ENCODE peak calls at places on chromosome 7, in seven cellular contexts. D, U, A, H, P, F and O are unnamed samples.
A peak's percentile ranks its signal among the peaks of the same experiment; 100 is the strongest.

GRCh38 chr7:137874390-137874789 is 27.6 kb upstream of the DGKI start:
- DNase-seq in H (no peak), U (no peak), A (no peak), F (no peak), D (no peak), P (no peak), O (no peak)

GRCh38 chr7:101450064-101450463 is 87.4 kb downstream of the COL26A1 start:
- DNase-seq in A (no peak), F (no peak), H (no peak), D (no peak), P (no peak), U (no peak), O (no peak)

GRCh38 chr7:66296555-66296954 is 91.4 kb downstream of the TPST1 start:
- DNase-seq in A (no peak), P (no peak), D (no peak), U (no peak), F (no peak), H (no peak), O (peak; percentile 56)

GRCh38 chr7:40597517-40597916 is 462.7 kb downstream of the SUGCT start:
- DNase-seq in F (no peak), D (no peak), U (no peak), P (no peak), A (no peak), H (no peak), O (no peak)

GRCh38 chr7:106757846-106758245 is 96.9 kb upstream of the CCDC71L start:
- DNase-seq in D (peak; percentile 71), F (no peak), H (no peak), U (no peak), A (peak; percentile 38), P (no peak), O (no peak)

GRCh38 chr7:151687523-151688235 is 168.0 kb upstream of the RHEB start:
- DNase-seq in F (peak; percentile 82), H (no peak), A (peak; percentile 51), D (no peak), P (peak; percentile 48), U (no peak), O (peak; percentile 97)

GRCh38 chr7:138278601-138279000 is 181.5 kb upstream of the TRIM24 start:
- DNase-seq in A (no peak), P (no peak), H (no peak), D (no peak), U (no peak), F (no peak), O (no peak)

GRCh38 chr7:28151965-28152364 is 28.6 kb downstream of the JAZF1 start:
- DNase-seq in A (no peak), D (no peak), U (no peak), F (no peak), H (no peak), P (no peak), O (no peak)

GRCh38 chr7:158247758-158248487 is 339.7 kb downstream of the PTPRN2 start:
- DNase-seq in F (no peak), A (no peak), U (no peak), H (no peak), P (no peak), D (peak; percentile 21), O (no peak)

GRCh38 chr7:41810258-41810576 is 107.3 kb upstream of the INHBA start:
- DNase-seq in F (no peak), U (no peak), A (no peak), D (no peak), P (no peak), H (no peak), O (no peak)

GRCh38 chr7:50595538-50596102 is 30.4 kb upstream of the DDC start:
- DNase-seq in U (peak; percentile 7), D (no peak), P (peak; percentile 33), F (no peak), A (no peak), H (no peak), O (no peak)

GRCh38 chr7:56062382-56062781 is 1.7 kb upstream of the SUMF2 start:
- DNase-seq in H (no peak), D (no peak), F (no peak), U (no peak), P (no peak), A (no peak), O (peak; percentile 86)

GRCh38 chr7:100358857-100359212 is 918 bp downstream of the PILRB start:
- DNase-seq in F (no peak), P (no peak), A (no peak), U (no peak), H (no peak), D (no peak), O (no peak)

GRCh38 chr7:78315119-78315518 is 516.5 kb downstream of the PHTF2 start:
- DNase-seq in U (no peak), F (no peak), P (no peak), H (no peak), D (no peak), A (no peak), O (no peak)

GRCh38 chr7:75962607-75963382 is 31.6 kb downstream of the TMEM120A start:
- DNase-seq in H (no peak), P (no peak), U (no peak), A (no peak), D (no peak), F (no peak), O (peak; percentile 96)

GRCh38 chr7:37901236-37901827 is 15.3 kb downstream of the SFRP4 start:
- DNase-seq in H (no peak), A (no peak), D (no peak), U (no peak), F (no peak), P (peak; percentile 60), O (peak; percentile 80)

GRCh38 chr7:42876182-42877068 is 35.4 kb downstream of the C7orf25 start:
- DNase-seq in A (peak; percentile 65), D (no peak), P (peak; percentile 73), F (no peak), H (no peak), U (peak; percentile 38), O (peak; percentile 78)

GRCh38 chr7:36506820-36507219 is 117.2 kb downstream of the ANLN start:
- DNase-seq in D (no peak), F (no peak), U (no peak), P (no peak), A (no peak), H (peak; percentile 41), O (no peak)

GRCh38 chr7:2864204-2864985 is 20.3 kb upstream of the GNA12 start:
- DNase-seq in A (no peak), U (no peak), P (no peak), F (no peak), D (no peak), H (no peak), O (no peak)
- H3K27ac ChIP-seq in A (peak overlapping the region; percentile 82), U (peak overlapping the region; percentile 22), P (peak overlapping the region; percentile 84), F (peak overlapping the region; percentile 72), D (peak overlapping the region; percentile 81), H (peak overlapping the region; percentile 80), O (peak overlapping the region; percentile 92)

GRCh38 chr7:73737491-73738219 is 947 bp downstream of the ABHD11 start:
- DNase-seq in P (no peak), U (no peak), F (no peak), A (no peak), D (no peak), H (no peak), O (peak; percentile 52)

GRCh38 chr7:73740212-73740611 is 1.6 kb upstream of the ABHD11 start:
- DNase-seq in H (no peak), A (no peak), P (no peak), D (no peak), U (no peak), F (no peak), O (no peak)

GRCh38 chr7:73739387-73739767 is 775 bp upstream of the ABHD11 start:
- DNase-seq in F (peak; percentile 40), U (no peak), P (no peak), D (no peak), H (no peak), A (no peak), O (peak; percentile 89)

GRCh38 chr7:73738220-73738611 is 386 bp downstream of the ABHD11 start:
- DNase-seq in U (peak; percentile 61), D (no peak), A (peak; percentile 81), F (peak; percentile 44), H (no peak), P (peak; percentile 60), O (peak; percentile 96)

GRCh38 chr7:73738612-73739386 is at the start of gene ABHD11:
- DNase-seq in D (peak; percentile 100), F (peak; percentile 97), H (peak; percentile 100), P (peak; percentile 98), U (peak; percentile 99), A (peak; percentile 100), O (peak; percentile 99)
- TF ChIP-seq CTCF in D (no peak), F (no peak), H (no peak), P (no peak), U (no peak), A (no peak), O (no peak)

DNA sequence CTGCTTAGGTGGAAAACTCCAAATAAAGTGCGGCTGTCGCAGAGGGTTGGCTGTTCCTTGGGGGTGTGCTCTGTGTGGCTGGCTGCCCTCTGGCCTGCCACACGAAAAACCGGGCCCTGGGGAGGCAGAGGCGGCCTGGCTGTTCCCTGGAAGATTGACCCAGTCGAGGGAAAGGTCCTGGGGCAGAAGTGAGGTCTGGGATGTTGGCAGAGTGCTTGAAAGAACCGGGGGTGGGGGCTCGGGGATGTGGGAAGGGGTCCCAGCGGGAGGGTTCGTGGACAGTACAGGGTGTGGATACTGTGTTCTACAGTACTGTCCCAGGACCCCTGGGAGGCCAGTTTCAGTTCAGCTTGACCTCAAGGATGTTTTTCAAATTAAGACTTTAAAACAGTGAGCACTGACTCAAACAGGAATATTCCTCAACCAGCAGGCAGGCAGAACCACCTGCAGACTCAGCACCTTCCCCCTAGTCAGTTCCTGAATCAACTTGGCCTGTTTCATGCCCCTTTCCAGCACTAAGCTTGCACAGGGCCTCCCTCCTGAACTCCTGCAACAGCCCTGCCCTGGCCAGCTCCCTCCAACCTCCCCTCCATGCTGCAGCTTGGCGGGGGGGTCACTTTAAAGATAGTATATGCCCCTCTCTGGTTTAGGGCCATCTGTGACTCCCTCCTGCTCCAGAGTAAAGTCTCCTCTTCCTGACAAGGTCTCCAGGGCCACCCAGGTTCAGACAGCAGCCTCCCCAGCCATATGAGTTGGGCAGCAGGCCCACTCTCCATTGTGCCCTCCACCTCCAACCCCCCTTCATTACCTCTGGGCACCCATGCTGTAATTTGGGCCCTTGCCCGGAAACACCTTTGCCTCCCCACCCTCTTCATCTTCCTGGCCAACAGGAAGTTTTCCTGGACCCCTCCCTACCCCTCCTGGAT is 3.2 kb upstream of the ATP6V1F start:
- DNase-seq in A (no peak), U (no peak), P (no peak), D (no peak), H (no peak), F (no peak), O (peak; percentile 86)
- H3K27ac ChIP-seq in A (peak overlapping the region; percentile 18), U (no peak overlapping the region), P (peak overlapping the region; percentile 79), D (no peak overlapping the region), H (peak overlapping the region; percentile 54), F (peak overlapping the region; percentile 42), O (peak overlapping the region; percentile 41)

DNA sequence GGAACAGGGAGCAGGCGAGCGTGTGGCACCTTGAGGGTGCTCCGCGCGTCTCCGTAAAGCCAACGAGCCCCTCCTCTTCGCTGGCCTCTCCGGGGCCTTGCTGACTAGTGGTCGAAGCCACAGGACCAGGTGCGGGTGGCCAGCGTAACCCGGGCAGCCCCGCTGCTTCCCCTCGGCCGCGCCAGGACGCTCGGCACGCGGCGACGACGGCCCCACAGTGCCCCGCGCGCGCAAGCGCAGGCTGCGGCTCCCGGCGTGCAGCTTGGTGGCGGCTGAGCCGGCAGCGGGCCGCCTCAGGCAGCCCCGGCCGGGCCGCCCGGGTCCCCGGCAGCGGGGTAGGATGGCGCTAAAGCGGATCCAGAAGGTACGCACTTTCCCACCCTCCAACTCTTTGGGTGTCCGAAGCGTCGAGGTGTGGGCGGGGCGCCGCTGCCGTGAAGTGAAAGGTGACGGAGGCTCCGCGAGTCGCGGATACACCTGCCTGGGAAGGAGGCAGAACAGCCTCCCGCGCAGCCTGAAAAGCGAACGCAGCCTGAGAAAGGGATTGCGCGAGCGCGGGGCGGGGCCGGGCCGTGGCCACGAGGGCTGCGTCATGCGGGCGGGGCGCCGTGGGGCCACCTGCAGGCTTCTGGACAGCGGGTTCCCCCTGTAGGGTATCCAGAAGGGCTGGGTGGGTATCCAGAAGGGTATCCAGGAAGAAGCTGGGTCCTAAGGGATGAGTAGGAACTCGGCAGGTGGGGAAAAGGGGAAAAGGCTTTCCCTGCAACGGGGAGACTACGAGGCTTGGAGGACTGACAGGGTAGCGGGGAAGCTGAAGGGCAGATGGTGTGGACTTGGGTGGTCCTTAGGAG is at the start of gene UBE2D4:
- DNase-seq in U (peak; percentile 86), P (peak; percentile 82), F (peak; percentile 75), A (peak; percentile 95), H (peak; percentile 89), D (peak; percentile 93), O (peak; percentile 96)
- TF ChIP-seq CTCF in U (peak; percentile 20), P (peak; percentile 17), F (no peak), A (no peak), H (no peak), D (no peak), O (no peak)